ENCODE peak calls at places on chromosomes 2 and 18, in ten cellular contexts. B, C, R, Q, P, X, F, K, U and T are unnamed samples.
A peak's percentile ranks its signal among the peaks of the same experiment; 100 is the strongest.

GRCh38 chr2:74020717-74021406 is 36.2 kb downstream of the TET3 start:
- DNase-seq in B (no peak), C (peak; percentile 57), R (no peak), Q (no peak), P (no peak), X (no peak), F (no peak), K (no peak), U (no peak), T (peak; percentile 53)

GRCh38 chr18:21742323-21742687 is 1.7 kb downstream of the MIB1 start:
- DNase-seq in B (no peak), C (no peak), R (no peak), Q (no peak), P (no peak), X (no peak), F (no peak), K (no peak), U (no peak), T (no peak)

GRCh38 chr2:196959750-196960392 is 33.4 kb upstream of the PGAP1 start:
- DNase-seq in B (no peak), C (no peak), R (no peak), Q (no peak), P (no peak), X (no peak), F (peak; percentile 18), K (no peak), U (no peak), T (no peak)

GRCh38 chr18:37364237-37364636 is 201.4 kb downstream of the CELF4 start:
- DNase-seq in B (peak; percentile 78), C (no peak), R (no peak), Q (no peak), P (no peak), X (peak; percentile 77), F (no peak), K (no peak), U (no peak), T (no peak)

GRCh38 chr2:20757405-20758090 is 65.4 kb downstream of the LDAH start:
- DNase-seq in B (no peak), C (no peak), R (no peak), Q (no peak), P (no peak), X (no peak), F (no peak), K (no peak), U (no peak), T (no peak)

GRCh38 chr2:73561422-73561821 is 80.8 kb downstream of the NAT8 start:
- DNase-seq in B (no peak), C (no peak), R (no peak), Q (no peak), P (no peak), X (no peak), F (no peak), K (no peak), U (no peak), T (no peak)

GRCh38 chr2:174761837-174762236 is 2.4 kb downstream of the CHRNA1 start:
- DNase-seq in B (no peak), C (no peak), R (no peak), Q (no peak), P (no peak), X (no peak), F (no peak), K (no peak), U (no peak), T (no peak)

GRCh38 chr2:37338933-37339332 is 5.5 kb upstream of the QPCT start:
- DNase-seq in B (no peak), C (no peak), R (no peak), Q (no peak), P (no peak), X (no peak), F (no peak), K (no peak), U (no peak), T (no peak)

DNA sequence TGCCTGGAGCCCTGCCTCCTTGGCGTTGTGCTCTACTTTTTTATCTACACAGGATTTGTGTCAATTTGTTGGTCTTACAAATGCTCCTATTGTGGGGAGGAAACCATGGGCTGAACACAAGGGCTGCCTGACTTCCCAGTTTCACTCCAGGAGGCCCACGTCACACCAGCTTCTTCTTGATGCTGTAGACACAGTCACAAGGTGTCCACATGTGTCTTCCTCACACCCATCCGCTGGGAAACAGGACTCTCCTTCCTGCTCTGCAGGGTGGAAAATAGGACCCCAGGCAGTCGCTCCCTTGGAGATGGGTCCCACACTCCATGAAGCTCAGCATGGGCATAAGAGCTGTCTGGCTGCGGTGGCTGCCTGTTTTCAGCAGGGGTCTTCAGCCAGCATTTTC is 468.2 kb downstream of the EPHA4 start:
- DNase-seq in B (peak; percentile 28), C (no peak), R (no peak), Q (no peak), P (no peak), X (no peak), F (no peak), K (no peak), U (no peak), T (no peak)
- H3K4me3 ChIP-seq in B (peak overlapping the region; percentile 17), C (no peak overlapping the region), R (no peak overlapping the region), Q (no peak overlapping the region), P (no peak overlapping the region), X (no peak overlapping the region), F (no peak overlapping the region), K (no peak overlapping the region), U (no peak overlapping the region), T (no peak overlapping the region)

GRCh38 chr2:32363588-32363987 is 6.8 kb downstream of the BIRC6 start:
- DNase-seq in B (no peak), C (no peak), R (no peak), Q (no peak), P (no peak), X (no peak), F (no peak), K (no peak), U (no peak), T (no peak)
- H3K4me3 ChIP-seq in B (no peak overlapping the region), C (no peak overlapping the region), R (no peak overlapping the region), Q (no peak overlapping the region), P (no peak overlapping the region), X (no peak overlapping the region), F (no peak overlapping the region), K (no peak overlapping the region), U (no peak overlapping the region), T (no peak overlapping the region)

GRCh38 chr18:5238371-5238758 is 41.3 kb upstream of the AKAIN1 start:
- DNase-seq in B (peak; percentile 52), C (peak; percentile 43), R (no peak), Q (no peak), P (peak; percentile 22), X (peak; percentile 72), F (peak; percentile 23), K (peak; percentile 63), U (peak; percentile 52), T (no peak)

GRCh38 chr18:5237083-5237722 is 40.1 kb upstream of the AKAIN1 start:
- DNase-seq in B (no peak), C (no peak), R (no peak), Q (no peak), P (peak; percentile 1), X (no peak), F (peak; percentile 29), K (no peak), U (no peak), T (no peak)

GRCh38 chr18:5237723-5238370 is 40.8 kb upstream of the AKAIN1 start:
- DNase-seq in B (peak; percentile 90), C (peak; percentile 83), R (peak; percentile 77), Q (peak; percentile 96), P (peak; percentile 78), X (peak; percentile 87), F (peak; percentile 94), K (peak; percentile 95), U (peak; percentile 87), T (peak; percentile 7)

DNA sequence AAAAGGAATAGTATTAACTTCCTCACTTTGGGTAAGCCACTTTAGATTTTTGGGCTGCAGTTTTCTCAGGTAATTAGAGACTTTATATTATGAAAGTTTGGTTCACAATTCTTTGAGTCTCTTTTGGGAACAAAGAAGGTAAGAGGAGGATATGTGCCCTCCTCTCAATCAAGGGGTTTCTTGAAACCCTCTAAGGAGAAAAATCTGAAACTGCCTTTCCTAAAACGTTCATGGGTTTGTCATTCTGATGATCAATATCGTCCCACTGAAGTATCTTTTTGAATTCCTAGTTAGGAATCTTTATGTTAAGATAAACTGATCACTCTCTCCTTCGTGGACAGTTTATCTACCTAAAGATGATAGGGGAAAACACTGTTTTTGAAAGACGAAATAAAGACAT is 42.4 kb upstream of the AKAIN1 start:
- DNase-seq in B (no peak), C (no peak), R (no peak), Q (no peak), P (no peak), X (no peak), F (no peak), K (no peak), U (no peak), T (no peak)
- H3K4me3 ChIP-seq in B (peak overlapping the region; percentile 62), C (peak overlapping the region; percentile 73), R (no peak overlapping the region), Q (peak overlapping the region; percentile 28), P (peak overlapping the region; percentile 82), X (peak overlapping the region; percentile 62), F (peak overlapping the region; percentile 83), K (peak overlapping the region; percentile 92), U (peak overlapping the region; percentile 60), T (no peak overlapping the region)

GRCh38 chr2:96325884-96326255 is 753 bp downstream of the ITPRIPL1 start:
- DNase-seq in B (no peak), C (peak; percentile 60), R (no peak), Q (peak; percentile 50), P (peak; percentile 20), X (no peak), F (peak; percentile 59), K (peak; percentile 73), U (no peak), T (no peak)

GRCh38 chr2:96329416-96329815 is 4.3 kb downstream of the ITPRIPL1 start:
- DNase-seq in B (no peak), C (no peak), R (no peak), Q (no peak), P (no peak), X (no peak), F (peak; percentile 88), K (no peak), U (no peak), T (no peak)

GRCh38 chr2:96325038-96325883 is at the start of gene ITPRIPL1:
- DNase-seq in B (no peak), C (peak; percentile 60), R (no peak), Q (peak; percentile 64), P (no peak), X (no peak), F (peak; percentile 88), K (peak; percentile 74), U (no peak), T (no peak)

GRCh38 chr2:96326564-96326963 is 1.4 kb downstream of the ITPRIPL1 start:
- DNase-seq in B (no peak), C (no peak), R (no peak), Q (no peak), P (no peak), X (no peak), F (peak; percentile 6), K (no peak), U (no peak), T (no peak)

DNA sequence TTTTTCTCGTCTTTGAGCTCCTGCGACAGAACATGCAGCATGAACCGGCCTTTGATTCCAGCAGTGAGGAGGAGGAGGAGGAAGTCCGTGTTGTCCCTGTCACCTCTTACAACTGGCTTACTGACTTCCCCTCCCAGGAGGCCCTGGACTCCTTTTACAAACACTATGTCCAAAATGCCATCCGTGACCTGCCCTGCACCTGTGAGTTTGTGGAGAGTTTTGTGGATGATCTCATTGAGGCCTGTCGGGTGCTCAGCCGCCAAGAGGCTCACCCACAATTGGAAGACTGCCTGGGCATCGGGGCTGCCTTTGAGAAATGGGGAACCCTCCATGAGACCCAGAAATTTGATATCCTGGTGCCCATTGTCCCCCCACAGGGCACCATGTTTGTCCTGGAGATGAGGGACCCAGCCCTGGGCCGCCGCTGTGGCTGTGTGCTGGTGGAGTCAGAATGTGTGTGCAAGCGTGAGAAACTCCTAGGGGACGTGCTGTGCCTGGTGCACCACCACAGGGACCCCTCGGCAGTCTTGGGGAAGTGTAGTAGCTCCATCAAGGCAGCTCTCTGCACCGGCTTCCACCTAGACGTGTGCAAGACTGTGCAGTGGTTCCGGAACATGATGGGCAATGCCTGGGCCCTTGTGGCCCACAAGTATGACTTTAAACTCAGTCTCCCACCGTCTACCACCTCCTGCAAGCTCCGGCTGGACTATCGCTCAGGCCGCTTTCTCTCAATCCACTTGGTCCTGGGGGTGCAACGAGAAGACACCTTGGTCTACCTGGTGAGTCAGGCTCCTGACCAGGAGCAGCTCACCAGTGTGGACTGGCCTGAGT is 2.1 kb downstream of the ITPRIPL1 start:
- DNase-seq in B (no peak), C (no peak), R (no peak), Q (no peak), P (no peak), X (no peak), F (peak; percentile 39), K (no peak), U (no peak), T (no peak)
- H3K4me3 ChIP-seq in B (no peak overlapping the region), C (no peak overlapping the region), R (no peak overlapping the region), Q (no peak overlapping the region), P (no peak overlapping the region), X (no peak overlapping the region), F (no peak overlapping the region), K (no peak overlapping the region), U (no peak overlapping the region), T (no peak overlapping the region)